ENCODE peak calls at places on chromosomes 13 and 19, in five cellular contexts. X is T-helper 9 cell; O is stimulated activated CD8-positive, alpha-beta memory T cell treated with anti-CD3 and anti-CD28 coated beads, Interleukin-7, amount 100 ng/mL, for 1 hour; C is Peyer's patch; N is IMR-90. F is an unnamed sample.

GRCh38 chr19:49771674-49772139 is 4.9 kb downstream of the AP2A1 start:
- DNase-seq in X (no peak), O (no peak), C (peak), N (no peak), F (no peak)

GRCh38 chr13:111174377-111174776 is 59.3 kb downstream of the ARHGEF7 start:
- DNase-seq in X (no peak), O (no peak), C (no peak), N (no peak), F (no peak)

GRCh38 chr13:42751693-42752092 is 29.7 kb upstream of the FAM216B start:
- DNase-seq in X (no peak), O (no peak), C (no peak), N (no peak), F (no peak)

GRCh38 chr19:412356-413355 is 3.7 kb upstream of the C2CD4C start:
- DNase-seq in X (no peak), O (no peak), C (no peak), N (no peak), F (no peak)

GRCh38 chr19:39550197-39550596 is 10.2 kb upstream of the EID2 start:
- DNase-seq in X (no peak), O (no peak), C (no peak), N (no peak), F (no peak)

GRCh38 chr19:677601-678380 is 1.6 kb downstream of the FSTL3 start:
- DNase-seq in X (no peak), O (no peak), C (no peak), N (no peak), F (no peak)

GRCh38 chr13:84641491-84641890 is 759.2 kb upstream of the SLITRK1 start:
- DNase-seq in X (no peak), O (no peak), C (no peak), N (peak), F (no peak)

GRCh38 chr13:46951516-46951915 is 54.7 kb upstream of the HTR2A start:
- DNase-seq in X (no peak), O (no peak), C (no peak), N (no peak), F (no peak)

GRCh38 chr19:50705422-50706019 is 14.1 kb downstream of the SHANK1 start:
- DNase-seq in X (no peak), O (no peak), C (no peak), N (peak), F (no peak)

GRCh38 chr13:24899601-24900000 is 135.6 kb downstream of the RNF17 start:
- DNase-seq in X (no peak), O (no peak), C (no peak), N (peak), F (no peak)

GRCh38 chr19:2129022-2129421 is 22.3 kb downstream of the AP3D1 start:
- DNase-seq in X (no peak), O (no peak), C (no peak), N (no peak), F (no peak)

GRCh38 chr13:42548731-42549554 is 25.0 kb upstream of the TNFSF11 start:
- DNase-seq in X (no peak), O (no peak), C (no peak), N (no peak), F (peak)

GRCh38 chr13:79398915-79399314 is 7.1 kb downstream of the RBM26 start:
- DNase-seq in X (no peak), O (no peak), C (no peak), N (peak), F (no peak)